ENCODE peak calls at places on chromosomes 6 and 20, in seven cellular contexts. I is stimulated activated naive B cell treated with anti-CD40 and anti-IgM and Interleukin-4, amounts not matched to agents 10 μg/mL and 1 μg/mL and 100 μg/mL, for 72 hours; L is sciatic nerve; S is HS-5; W is coronary artery; R is OCI-M1; V is fibroblast of lung. K is an unnamed sample.

GRCh38 chr6:108734336-108734922 is 113.8 kb upstream of the ARMC2 start:
- DNase-seq in I (no peak), L (no peak), S (no peak), W (peak; percentile 36), R (no peak), V (no peak), K (no peak)

GRCh38 chr6:15285682-15286294 is 39.9 kb downstream of the JARID2 start:
- DNase-seq in I (no peak), L (no peak), S (no peak), W (no peak), R (peak; percentile 37), V (no peak), K (no peak)

GRCh38 chr6:29627762-29628418 is 5.1 kb downstream of the GABBR1 start:
- DNase-seq in I (peak; percentile 26), L (peak; percentile 86), S (peak; percentile 48), W (peak; percentile 84), R (peak; percentile 67), V (peak; percentile 89), K (no peak)

GRCh38 chr20:34060970-34061369 is 51.1 kb downstream of the EIF2S2 start:
- DNase-seq in I (no peak), L (no peak), S (no peak), W (no peak), R (no peak), V (no peak), K (no peak)

GRCh38 chr6:3610206-3610605 is 141.3 kb downstream of the PXDC1 start:
- DNase-seq in I (no peak), L (no peak), S (no peak), W (peak; percentile 26), R (no peak), V (peak; percentile 33), K (peak; percentile 55)

GRCh38 chr6:8029243-8029870 is 34.8 kb downstream of the BLOC1S5 start:
- DNase-seq in I (no peak), L (no peak), S (no peak), W (no peak), R (no peak), V (no peak), K (no peak)

GRCh38 chr6:36666726-36667591 is 11.6 kb upstream of the CDKN1A start:
- DNase-seq in I (peak; percentile 26), L (peak; percentile 87), S (no peak), W (peak; percentile 88), R (peak; percentile 79), V (peak; percentile 97), K (no peak)

GRCh38 chr6:157562997-157563396 is 182.0 kb downstream of the ZDHHC14 start:
- DNase-seq in I (no peak), L (no peak), S (no peak), W (no peak), R (no peak), V (no peak), K (peak; percentile 88)

GRCh38 chr20:3273371-3273770 is 34.4 kb upstream of the SLC4A11 start:
- DNase-seq in I (no peak), L (no peak), S (no peak), W (no peak), R (no peak), V (no peak), K (no peak)

GRCh38 chr6:7052441-7052936 is 55.3 kb upstream of the RREB1 start:
- DNase-seq in I (no peak), L (peak; percentile 61), S (no peak), W (peak; percentile 73), R (no peak), V (peak; percentile 60), K (peak; percentile 92)

GRCh38 chr6:17527076-17527475 is 73.0 kb upstream of the FAM8A1 start:
- DNase-seq in I (no peak), L (no peak), S (no peak), W (no peak), R (no peak), V (no peak), K (no peak)

GRCh38 chr6:124772733-124773319 is 189.4 kb upstream of the RNF217 start:
- DNase-seq in I (no peak), L (no peak), S (no peak), W (no peak), R (no peak), V (no peak), K (no peak)

GRCh38 chr6:31169123-31169857 is 1.2 kb downstream of the POU5F1 start:
- DNase-seq in I (no peak), L (no peak), S (no peak), W (no peak), R (no peak), V (no peak), K (no peak)

GRCh38 chr6:130788954-130789353 is 38.3 kb upstream of the SMLR1 start:
- DNase-seq in I (no peak), L (no peak), S (no peak), W (no peak), R (peak; percentile 12), V (no peak), K (no peak)

GRCh38 chr20:2798814-2799213 is 1.6 kb downstream of the CPXM1 start:
- DNase-seq in I (no peak), L (no peak), S (no peak), W (no peak), R (no peak), V (no peak), K (no peak)

GRCh38 chr20:24762371-24762770 is 186.7 kb upstream of the CST7 start:
- DNase-seq in I (no peak), L (peak; percentile 13), S (no peak), W (peak; percentile 46), R (no peak), V (no peak), K (no peak)

GRCh38 chr20:23147964-23148720 is 62.0 kb upstream of the CD93 start:
- DNase-seq in I (no peak), L (no peak), S (peak; percentile 64), W (peak; percentile 87), R (peak; percentile 70), V (peak; percentile 89), K (no peak)

GRCh38 chr20:58480455-58481356 is 34.5 kb downstream of the APCDD1L start:
- DNase-seq in I (no peak), L (no peak), S (no peak), W (no peak), R (no peak), V (no peak), K (no peak)

GRCh38 chr6:115838763-115839401 is 221.8 kb downstream of the FRK start:
- DNase-seq in I (no peak), L (no peak), S (peak; percentile 15), W (no peak), R (peak; percentile 79), V (peak; percentile 21), K (no peak)

GRCh38 chr6:40410792-40411191 is 176.4 kb downstream of the LRFN2 start:
- DNase-seq in I (no peak), L (no peak), S (no peak), W (no peak), R (no peak), V (no peak), K (no peak)